ENCODE peak calls at places on chromosome 15, in five cellular contexts. K, S, C, E and A are unnamed samples.

GRCh38 chr15:39127925-39128617 is 452.8 kb upstream of the THBS1 start:
- DNase-seq in K (peak), C (no peak), E (no peak), S (peak), A (peak)

GRCh38 chr15:80418892-80419537 is 14.8 kb downstream of the ARNT2 start:
- DNase-seq in E (peak), C (no peak), S (peak), K (peak), A (peak)

GRCh38 chr15:45776772-45777171 is 141.9 kb downstream of the SQOR start:
- DNase-seq in E (no peak), K (peak), S (no peak), C (no peak), A (no peak)

GRCh38 chr15:77607111-77607893 is 25.4 kb downstream of the LINGO1 start:
- DNase-seq in E (no peak), C (no peak), K (no peak), S (peak), A (peak)

GRCh38 chr15:49412821-49413220 is 10.2 kb upstream of the FGF7 start:
- DNase-seq in C (no peak), K (no peak), E (no peak), S (no peak), A (no peak)

GRCh38 chr15:88580532-88580931 is 34.1 kb upstream of the DET1 start:
- DNase-seq in C (no peak), K (no peak), S (no peak), E (peak), A (no peak)

GRCh38 chr15:45377630-45378148 is 655 bp downstream of the GATM start:
- DNase-seq in C (no peak), E (peak), S (no peak), K (no peak), A (no peak)

GRCh38 chr15:73930371-73930770 is 4.1 kb downstream of the LOXL1 start:
- DNase-seq in E (no peak), S (no peak), C (no peak), K (no peak), A (peak)

GRCh38 chr15:100958326-100959065 is 39.3 kb downstream of the LRRK1 start:
- DNase-seq in K (no peak), C (no peak), S (no peak), E (no peak), A (peak)

GRCh38 chr15:85788796-85789495 is 5.8 kb downstream of the KLHL25 start:
- DNase-seq in C (no peak), K (no peak), S (no peak), E (no peak), A (no peak)

GRCh38 chr15:59993950-59994401 is 10.1 kb upstream of the FOXB1 start:
- DNase-seq in C (no peak), E (peak), S (peak), K (no peak), A (no peak)

GRCh38 chr15:75153084-75153483 is 48.6 kb upstream of the C15orf39 start:
- DNase-seq in E (peak), K (peak), S (peak), C (no peak), A (peak)

GRCh38 chr15:41872166-41872747 is 21.6 kb downstream of the SPTBN5 start:
- DNase-seq in S (no peak), K (no peak), E (no peak), C (no peak), A (no peak)

GRCh38 chr15:29132786-29133185 is 136.8 kb downstream of the NSMCE3 start:
- DNase-seq in C (no peak), K (no peak), E (peak), S (no peak), A (no peak)

GRCh38 chr15:96403932-96404331 is 73.4 kb downstream of the NR2F2 start:
- DNase-seq in C (no peak), K (no peak), S (no peak), E (no peak), A (no peak)

GRCh38 chr15:40050788-40051615 is 12.0 kb upstream of the SRP14 start:
- DNase-seq in E (peak), K (no peak), S (no peak), C (no peak), A (peak)

GRCh38 chr15:70293606-70294470 is 196.1 kb upstream of the TLE3 start:
- DNase-seq in C (no peak), K (no peak), S (no peak), E (no peak), A (no peak)

GRCh38 chr15:51830279-51830806 is 890 bp downstream of the TMOD3 start:
- DNase-seq in S (no peak), C (no peak), K (no peak), E (no peak), A (peak)

GRCh38 chr15:60423540-60423939 is 25.8 kb upstream of the ANXA2 start:
- DNase-seq in C (no peak), K (peak), S (no peak), E (no peak), A (peak)

GRCh38 chr15:37045241-37045640 is 55.1 kb downstream of the MEIS2 start:
- DNase-seq in C (no peak), S (no peak), K (no peak), E (no peak), A (no peak)

GRCh38 chr15:85785887-85786777 is 8.6 kb downstream of the KLHL25 start:
- DNase-seq in K (peak), E (no peak), C (no peak), S (no peak), A (peak)

GRCh38 chr15:48418343-48418742 is 87.1 kb downstream of the DUT start:
- DNase-seq in K (no peak), C (no peak), S (no peak), E (no peak), A (no peak)

GRCh38 chr15:91072162-91072561 is 27.9 kb upstream of the SV2B start:
- DNase-seq in K (no peak), E (no peak), S (no peak), C (no peak), A (no peak)

GRCh38 chr15:74725241-74725774 is at the start of gene CYP1A1:
- DNase-seq in C (no peak), K (no peak), S (no peak), E (peak), A (no peak)

DNA sequence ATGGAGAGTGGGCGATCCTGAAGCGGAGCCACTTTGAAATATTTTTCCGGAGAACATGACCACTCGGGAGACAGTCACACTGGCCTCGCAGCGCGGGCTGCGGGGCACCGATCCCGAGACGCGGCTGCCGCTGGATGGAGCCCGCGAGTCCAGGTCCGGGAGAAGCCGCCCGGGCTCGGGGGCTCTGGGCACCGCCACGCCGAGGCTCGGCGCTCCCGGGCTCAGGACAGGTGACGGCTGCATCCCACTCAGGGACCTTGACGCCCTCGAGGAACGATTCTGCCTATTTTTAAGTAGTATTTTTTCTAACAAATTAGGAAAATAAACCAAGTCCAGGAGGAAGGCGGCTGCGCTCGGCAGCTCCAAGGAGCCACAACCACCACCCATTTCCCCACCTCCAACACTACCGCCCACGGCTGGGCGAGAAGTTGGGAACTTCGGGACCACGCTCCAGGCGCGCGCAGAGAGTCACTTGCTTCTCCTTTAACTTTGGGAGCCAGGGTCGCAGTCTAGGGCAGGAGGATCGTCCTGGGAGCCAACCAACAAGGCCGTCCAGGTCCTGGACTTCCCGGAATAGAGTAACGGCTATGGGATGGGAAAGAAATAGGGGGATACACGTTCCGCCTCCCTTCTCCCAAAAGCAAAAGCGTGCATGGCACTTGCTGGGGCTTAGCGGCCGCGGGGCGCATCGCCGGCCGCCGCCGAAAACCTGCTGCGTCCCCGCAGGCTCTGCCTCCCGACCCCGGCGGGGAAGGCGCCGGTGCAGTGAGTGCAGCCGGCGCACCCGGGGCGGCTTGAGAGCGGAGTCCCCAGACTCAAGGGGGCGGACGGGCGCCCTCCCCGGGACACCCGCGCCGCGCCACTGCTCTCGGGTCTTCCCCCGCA is 897 bp downstream of the MEGF11 start:
- DNase-seq in K (peak), E (peak), C (no peak), S (peak), A (no peak)
- TF ChIP-seq MXI1 in K (no peak), E (no peak), C (no peak), S (no peak), A (no peak)

DNA sequence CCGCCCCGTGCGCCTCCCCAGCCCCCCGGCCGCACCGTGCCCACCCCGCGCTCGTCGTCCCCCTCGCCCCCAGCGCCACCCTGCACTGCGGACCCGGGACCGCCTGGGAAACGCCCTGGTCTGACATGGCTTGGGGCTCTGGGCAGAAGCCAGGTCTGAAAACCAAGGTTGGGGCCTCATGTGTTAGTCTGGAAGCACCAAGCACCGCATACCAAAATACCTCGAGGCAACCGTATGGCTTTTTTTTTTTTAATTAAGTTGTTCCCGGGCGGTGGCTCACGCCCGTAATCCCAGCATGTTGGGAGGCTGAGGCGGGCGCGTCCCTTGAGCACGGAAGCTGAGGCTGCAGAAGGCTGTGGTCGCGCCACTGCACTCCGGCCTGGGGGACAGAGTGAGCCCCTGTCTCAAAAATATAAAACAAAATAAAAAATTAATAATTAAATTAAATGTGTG is 91.5 kb upstream of the CHD2 start:
- DNase-seq in C (no peak), E (peak), K (no peak), S (peak), A (peak)
- TF ChIP-seq RAD21 in C (peak), E (no peak), K (no peak), S (no peak), A (no peak)

GRCh38 chr15:67456677-67457529 is 64.0 kb upstream of the C15orf61 start:
- DNase-seq in E (peak), S (peak), K (peak), C (peak), A (peak)
- TF ChIP-seq MXI1 in E (no peak), S (no peak), K (peak), C (no peak), A (no peak)

GRCh38 chr15:93865610-93866009 is 365.8 kb upstream of the MCTP2 start:
- DNase-seq in K (no peak), C (no peak), E (no peak), S (no peak), A (no peak)
- TF ChIP-seq RAD21 in K (no peak), C (no peak), E (no peak), S (no peak), A (no peak)

GRCh38 chr15:76342382-76343201 is 6.0 kb downstream of the ISL2 start:
- DNase-seq in E (peak), S (no peak), C (no peak), K (no peak), A (no peak)
- TF ChIP-seq MXI1 in E (no peak), S (no peak), C (no peak), K (no peak), A (no peak)

GRCh38 chr15:25249236-25250010 is 189.4 kb downstream of the UBE3A start:
- DNase-seq in K (no peak), S (no peak), E (no peak), C (no peak), A (no peak)

GRCh38 chr15:25247418-25248030 is 191.3 kb downstream of the UBE3A start:
- DNase-seq in K (no peak), S (no peak), C (no peak), E (no peak), A (no peak)

GRCh38 chr15:25250011-25250596 is 188.7 kb downstream of the UBE3A start:
- DNase-seq in C (no peak), S (no peak), K (no peak), E (no peak), A (no peak)

GRCh38 chr15:25246641-25247417 is 192.0 kb downstream of the UBE3A start:
- DNase-seq in E (no peak), S (no peak), C (no peak), K (no peak), A (no peak)

GRCh38 chr15:25248583-25249235 is 190.1 kb downstream of the UBE3A start:
- DNase-seq in E (no peak), K (no peak), C (no peak), S (no peak), A (no peak)
- TF ChIP-seq RAD21 in E (no peak), K (no peak), C (no peak), S (no peak), A (no peak)

GRCh38 chr15:92576597-92577200 is 78.9 kb downstream of the FAM174B start:
- DNase-seq in S (no peak), E (no peak), C (no peak), K (no peak), A (no peak)
- TF ChIP-seq MXI1 in S (no peak), E (no peak), C (no peak), K (no peak), A (no peak)